ENCODE peak calls at places on chromosomes 4 and X, in four cellular contexts. S, E, F and D are unnamed samples.

GRCh38 chrX:68896581-68896980 is 67.8 kb downstream of the EFNB1 start:
- DNase-seq in S (no peak), E (no peak), F (no peak), D (no peak)

GRCh38 chrX:1685460-1685859 is 70.6 kb downstream of the ASMT start:
- DNase-seq in S (no peak), E (no peak), F (no peak), D (no peak)

GRCh38 chr4:21535901-21536300 is 412.7 kb downstream of the KCNIP4 start:
- DNase-seq in S (no peak), E (no peak), F (no peak), D (no peak)

GRCh38 chr4:16029329-16029728 is 54.5 kb downstream of the PROM1 start:
- DNase-seq in S (no peak), E (no peak), F (no peak), D (no peak)

GRCh38 chr4:114603455-114603854 is 4.8 kb downstream of the UGT8 start:
- DNase-seq in S (no peak), E (peak; percentile 26), F (no peak), D (no peak)

GRCh38 chr4:69096111-69096656 is at the start of gene UGT2B7:
- DNase-seq in S (no peak), E (no peak), F (no peak), D (no peak)

GRCh38 chrX:150616863-150617198 is 48.4 kb downstream of the MTM1 start:
- DNase-seq in S (no peak), E (no peak), F (no peak), D (no peak)

GRCh38 chrX:109773374-109773773 is 40.3 kb upstream of the ACSL4 start:
- DNase-seq in S (no peak), E (no peak), F (no peak), D (no peak)

GRCh38 chrX:39818071-39818470 is 279.7 kb downstream of the BCOR start:
- DNase-seq in S (no peak), E (no peak), F (no peak), D (no peak)

GRCh38 chr4:40550900-40551546 is 78.6 kb downstream of the RBM47 start:
- DNase-seq in S (no peak), E (peak; percentile 34), F (no peak), D (peak; percentile 58)

GRCh38 chr4:156838761-156839160 is 132.8 kb downstream of the PDGFC start:
- DNase-seq in S (no peak), E (no peak), F (no peak), D (no peak)

GRCh38 chrX:133985164-133986007 is at the start of gene GPC3:
- DNase-seq in S (peak; percentile 90), E (peak; percentile 27), F (peak; percentile 63), D (no peak)

GRCh38 chrX:112163916-112164315 is 81.3 kb upstream of the TRPC5 start:
- DNase-seq in S (no peak), E (no peak), F (no peak), D (no peak)

GRCh38 chr4:18882468-18882867 is 860.9 kb upstream of the LCORL start:
- DNase-seq in S (no peak), E (no peak), F (no peak), D (no peak)

GRCh38 chrX:920234-920799 is 289.7 kb downstream of the SHOX start:
- DNase-seq in S (no peak), E (no peak), F (no peak), D (no peak)

GRCh38 chr4:108398836-108399235 is 221.5 kb upstream of the RPL34 start:
- DNase-seq in S (peak; percentile 72), E (no peak), F (no peak), D (no peak)

GRCh38 chrX:153703036-153703370 is 15.3 kb downstream of the SLC6A8 start:
- DNase-seq in S (no peak), E (peak; percentile 73), F (no peak), D (no peak)

DNA sequence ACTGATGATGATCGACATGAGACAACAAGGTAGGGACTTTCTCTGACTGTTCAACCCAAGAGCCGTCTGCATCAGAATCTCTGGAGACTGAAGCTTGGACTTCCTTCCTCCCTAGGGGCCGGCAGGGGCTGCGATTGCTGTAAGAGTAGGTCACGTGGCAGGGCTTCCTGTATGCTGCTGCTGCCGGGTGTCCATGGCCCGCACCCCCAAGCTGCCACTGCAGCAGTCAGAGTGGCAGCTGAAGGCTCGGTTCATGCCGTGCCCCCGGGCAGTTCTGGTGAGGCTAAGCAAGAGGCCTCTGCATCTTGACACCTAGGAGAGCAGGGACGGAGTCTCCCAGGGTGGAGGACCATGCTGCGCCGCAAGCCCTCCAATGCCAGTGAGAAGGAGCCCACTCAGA is at the start of gene SASH3:
- DNase-seq in S (no peak), E (peak; percentile 63), F (peak; percentile 80), D (peak; percentile 69)
- H3K27ac ChIP-seq in S (no peak within 1 kb of the TSS), E (peak within 1 kb of the TSS; percentile 79), F (peak within 1 kb of the TSS; percentile 60), D (peak within 1 kb of the TSS; percentile 90)

DNA sequence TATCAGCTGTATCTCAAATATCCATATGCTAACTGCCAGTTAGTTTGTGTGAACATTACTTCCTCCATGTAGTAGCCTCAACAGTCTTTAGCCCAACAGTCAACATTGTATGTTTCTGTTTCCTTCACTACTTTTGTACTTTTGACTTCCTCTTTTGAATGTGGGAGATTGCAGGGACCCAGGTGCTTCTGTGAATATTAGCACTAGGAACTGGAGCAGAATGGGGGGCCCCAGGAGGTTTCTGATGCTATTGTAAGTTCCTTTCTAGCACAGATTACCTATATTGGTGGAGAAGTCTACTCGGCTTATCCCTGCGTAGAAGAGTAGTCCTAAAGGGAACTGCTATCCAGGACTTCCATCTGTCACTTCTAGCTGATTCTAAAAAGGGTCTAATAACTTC is 2.3 kb downstream of the PLAC8 start:
- DNase-seq in S (no peak), E (peak; percentile 21), F (no peak), D (peak; percentile 90)
- H3K4me3 ChIP-seq in S (no peak overlapping the region), E (no peak overlapping the region), F (peak overlapping the region; percentile 32), D (peak overlapping the region; percentile 49)

GRCh38 chrX:19990519-19991349 is at the start of gene BCLAF3:
- DNase-seq in S (peak; percentile 95), E (peak; percentile 92), F (peak; percentile 94), D (peak; percentile 77)
- TF ChIP-seq CTCF in S (peak; percentile 83), E (peak; percentile 73), F (peak; percentile 74), D (peak; percentile 27)

GRCh38 chr4:77002321-77002720 is 52.8 kb downstream of the SEPTIN11 start:
- DNase-seq in S (no peak), E (no peak), F (no peak), D (no peak)
- H3K27ac ChIP-seq in S (peak overlapping the region; percentile 68), E (peak overlapping the region; percentile 3), F (no peak overlapping the region), D (no peak overlapping the region)